ENCODE peak calls at places on chromosomes 5 and 9, in four cellular contexts. S is K562, Q is GM12878, J is H1. I is an unnamed sample.

GRCh38 chr9:81182421-81182820 is 506.9 kb downstream of the TLE1 start:
- DNase-seq in S (no peak), Q (no peak), J (no peak), I (peak; percentile 77)

GRCh38 chr9:80874276-80874675 is 815.1 kb downstream of the TLE1 start:
- DNase-seq in S (no peak), Q (no peak), J (no peak), I (peak; percentile 89)

GRCh38 chr5:168931638-168932345 is 352.6 kb upstream of the PANK3 start:
- DNase-seq in S (no peak), Q (no peak), J (no peak), I (no peak)

GRCh38 chr9:133533878-133534277 is 626 bp upstream of the ADAMTSL2 start:
- DNase-seq in S (no peak), Q (no peak), J (no peak), I (no peak)

GRCh38 chr5:157100140-157100679 is 8.6 kb downstream of the HAVCR2 start:
- DNase-seq in S (no peak), Q (peak; percentile 11), J (no peak), I (peak; percentile 61)

GRCh38 chr5:126961702-126962101 is 68.7 kb downstream of the MARCHF3 start:
- DNase-seq in S (no peak), Q (no peak), J (no peak), I (peak; percentile 66)

GRCh38 chr5:54159153-54159836 is 151.1 kb downstream of the ARL15 start:
- DNase-seq in S (peak; percentile 54), Q (no peak), J (no peak), I (peak; percentile 69)

GRCh38 chr9:127711226-127711701 is 4.2 kb downstream of the PTRH1 start:
- DNase-seq in S (no peak), Q (no peak), J (no peak), I (no peak)

GRCh38 chr5:75057551-75057950 is 5.2 kb upstream of the GCNT4 start:
- DNase-seq in S (no peak), Q (no peak), J (no peak), I (no peak)

GRCh38 chr5:127746756-127747155 is 43.6 kb downstream of the CCDC192 start:
- DNase-seq in S (peak; percentile 21), Q (no peak), J (no peak), I (peak; percentile 55)

GRCh38 chr5:139698461-139699146 is 50.5 kb downstream of the CXXC5 start:
- DNase-seq in S (peak; percentile 59), Q (no peak), J (no peak), I (peak; percentile 74)

GRCh38 chr9:38761999-38762398 is 42.1 kb upstream of the FAM240B start:
- DNase-seq in S (no peak), Q (no peak), J (no peak), I (no peak)
- TF ChIP-seq CHD1 in S (no peak), Q (no peak), J (no peak), I (no peak)

GRCh38 chr9:34589656-34590375 is at the start of gene CNTFR:
- DNase-seq in S (peak; percentile 32), Q (no peak), J (no peak), I (no peak)
- TF ChIP-seq CHD1 in S (no peak), Q (no peak), J (no peak), I (no peak)

DNA sequence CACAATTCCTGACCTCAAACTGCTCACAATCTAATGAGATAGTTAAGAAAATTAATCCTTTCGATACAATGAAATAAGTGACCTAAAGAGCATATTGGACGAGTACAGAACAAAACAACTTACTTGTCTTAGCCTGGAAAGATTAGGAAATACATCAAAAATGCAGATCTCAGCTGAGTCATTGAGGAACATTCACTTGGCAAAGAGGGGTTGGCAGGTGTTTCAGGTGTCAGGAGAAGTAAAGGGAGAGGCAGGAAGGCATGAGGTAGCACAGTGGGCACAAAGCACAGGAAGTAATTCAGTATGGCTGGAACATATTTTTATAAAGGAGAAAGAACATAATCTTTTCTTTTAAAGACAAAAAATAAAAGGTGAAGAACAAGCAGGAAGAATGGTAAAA is 628.8 kb upstream of the RGMB start:
- DNase-seq in S (no peak), Q (no peak), J (no peak), I (no peak)
- TF ChIP-seq CHD1 in S (no peak), Q (no peak), J (no peak), I (no peak)

DNA sequence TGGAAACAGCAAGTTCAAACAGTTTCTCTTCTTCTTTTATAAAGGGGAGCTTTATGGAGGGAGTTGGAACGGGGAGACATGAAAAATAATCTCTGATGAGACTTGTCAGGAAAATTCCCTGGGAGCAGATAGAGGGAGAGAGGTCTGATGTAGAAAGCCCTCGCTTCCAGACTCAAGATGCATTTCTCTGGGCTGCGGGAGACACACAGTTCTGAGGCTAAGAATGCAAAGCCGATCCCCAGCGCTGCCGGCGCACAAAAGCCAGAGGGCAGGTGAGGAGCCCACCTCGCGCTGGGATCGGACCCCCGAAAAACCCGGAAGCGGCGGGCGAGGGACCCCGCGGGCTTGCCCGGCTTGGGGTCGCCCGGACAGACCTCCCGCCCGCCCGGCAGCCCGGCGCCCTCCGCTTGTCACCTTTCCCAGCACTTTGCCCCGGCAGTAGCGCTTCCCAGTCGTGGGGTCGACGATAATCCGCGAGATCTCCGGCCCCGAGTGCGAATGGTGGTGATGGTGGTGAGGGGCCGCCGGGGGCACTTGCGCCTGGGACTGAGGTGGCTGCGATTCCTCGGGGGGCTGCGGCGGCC is 518 bp downstream of the PLK2 start:
- DNase-seq in S (no peak), Q (no peak), J (no peak), I (peak; percentile 38)
- TF ChIP-seq CHD1 in S (no peak), Q (no peak), J (no peak), I (no peak)

GRCh38 chr5:132267166-132267739 is 9.8 kb downstream of the PDLIM4 start:
- DNase-seq in S (no peak), Q (no peak), J (no peak), I (no peak)

GRCh38 chr5:132264546-132265335 is 7.2 kb downstream of the PDLIM4 start:
- DNase-seq in S (no peak), Q (no peak), J (no peak), I (no peak)

GRCh38 chr5:132266836-132267160 is 9.3 kb downstream of the PDLIM4 start:
- DNase-seq in S (no peak), Q (no peak), J (no peak), I (no peak)

GRCh38 chr5:132266031-132266835 is 8.7 kb downstream of the PDLIM4 start:
- DNase-seq in S (no peak), Q (no peak), J (no peak), I (no peak)

DNA sequence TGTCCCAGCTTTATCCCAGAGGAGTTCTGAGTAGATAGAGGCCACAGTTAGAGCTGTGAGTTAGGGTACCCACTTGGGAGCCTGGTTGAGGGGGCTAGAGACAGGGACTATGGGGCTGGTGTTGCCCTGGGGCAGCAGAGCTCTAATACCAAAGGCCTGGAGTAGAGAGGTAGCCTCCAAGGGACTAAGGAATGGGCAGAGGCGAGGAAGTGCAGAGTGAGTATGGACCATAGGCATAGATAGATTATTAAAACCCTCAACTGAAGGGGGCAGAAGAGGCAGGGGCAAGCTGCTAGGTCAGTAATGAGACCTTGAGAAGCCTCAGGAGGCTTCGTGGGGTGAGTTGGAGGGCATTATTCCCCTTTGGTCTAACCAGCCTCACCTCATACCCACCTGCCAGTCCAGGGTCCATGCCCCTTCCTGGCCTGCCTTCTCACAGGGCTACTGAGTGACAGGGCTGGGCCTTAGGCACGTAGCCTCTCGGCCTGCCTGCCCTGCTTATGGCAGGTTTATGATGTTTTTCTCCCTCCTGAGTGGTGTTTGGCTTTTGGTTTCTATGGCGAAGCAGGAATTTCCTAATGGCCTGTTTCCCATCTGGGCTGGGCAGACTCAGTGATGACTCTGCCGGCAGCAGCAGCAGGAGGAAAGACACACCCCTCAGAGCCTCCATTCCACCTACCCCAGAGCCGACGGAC is 8.0 kb downstream of the PDLIM4 start:
- DNase-seq in S (no peak), Q (no peak), J (no peak), I (peak; percentile 96)
- TF ChIP-seq CHD1 in S (no peak), Q (no peak), J (no peak), I (no peak)

GRCh38 chr5:129018836-129019235 is 53.5 kb downstream of the SLC27A6 start:
- DNase-seq in S (peak; percentile 7), Q (no peak), J (no peak), I (no peak)
- TF ChIP-seq CHD1 in S (no peak), Q (no peak), J (no peak), I (no peak)

I was measured in IMR-90.